ENCODE peak calls at places on chromosomes 3 and 15, in five cellular contexts. One of them, this sample, is unnamed.

GRCh38 chr3:62142696-62143095 is 230.7 kb downstream of the FEZF2 start:
- DNase-seq in K562: no peak
- DNase-seq in GM12878: no peak
- DNase-seq in SK-N-SH: no peak
- DNase-seq in HepG2: no peak
- DNase-seq in this sample: no peak

GRCh38 chr3:46706771-46707582 is 5.8 kb downstream of the TMIE start:
- DNase-seq in K562: no peak
- DNase-seq in GM12878: no peak
- DNase-seq in SK-N-SH: no peak
- DNase-seq in HepG2: no peak
- DNase-seq in this sample: no peak

GRCh38 chr3:56144792-56145191 is 323.5 kb downstream of the ERC2 start:
- DNase-seq in K562: no peak
- DNase-seq in GM12878: no peak
- DNase-seq in SK-N-SH: no peak
- DNase-seq in HepG2: no peak
- DNase-seq in this sample: no peak

GRCh38 chr3:21169858-21170257 is 581.2 kb downstream of the ZNF385D start:
- DNase-seq in K562: no peak
- DNase-seq in GM12878: no peak
- DNase-seq in SK-N-SH: no peak
- DNase-seq in HepG2: no peak
- DNase-seq in this sample: no peak

GRCh38 chr3:120875989-120876388 is 32.0 kb upstream of the STXBP5L start:
- DNase-seq in K562: no peak
- DNase-seq in GM12878: no peak
- DNase-seq in SK-N-SH: no peak
- DNase-seq in HepG2: no peak
- DNase-seq in this sample: no peak

GRCh38 chr3:29381595-29381994 is 100.7 kb downstream of the RBMS3 start:
- DNase-seq in K562: no peak
- DNase-seq in GM12878: no peak
- DNase-seq in SK-N-SH: no peak
- DNase-seq in HepG2: no peak
- DNase-seq in this sample: no peak

GRCh38 chr3:13107661-13108060 is 34.4 kb upstream of the IQSEC1 start:
- DNase-seq in K562: no peak
- DNase-seq in GM12878: no peak
- DNase-seq in SK-N-SH: no peak
- DNase-seq in HepG2: no peak
- DNase-seq in this sample: no peak

GRCh38 chr3:82796765-82797164 is 1035.3 kb upstream of the GBE1 start:
- DNase-seq in K562: no peak
- DNase-seq in GM12878: no peak
- DNase-seq in SK-N-SH: no peak
- DNase-seq in HepG2: no peak
- DNase-seq in this sample: no peak

GRCh38 chr15:55694652-55695150 is 48.3 kb downstream of the PRTG start:
- DNase-seq in K562: no peak
- DNase-seq in GM12878: peak; percentile 48
- DNase-seq in SK-N-SH: no peak
- DNase-seq in HepG2: no peak
- DNase-seq in this sample: no peak

GRCh38 chr3:16239082-16239770 is 25.5 kb downstream of the DPH3 start:
- DNase-seq in K562: no peak
- DNase-seq in GM12878: no peak
- DNase-seq in SK-N-SH: no peak
- DNase-seq in HepG2: no peak
- DNase-seq in this sample: no peak

GRCh38 chr3:108184824-108185223 is 37.4 kb downstream of the IFT57 start:
- DNase-seq in K562: no peak
- DNase-seq in GM12878: no peak
- DNase-seq in SK-N-SH: no peak
- DNase-seq in HepG2: no peak
- DNase-seq in this sample: no peak

GRCh38 chr15:61227269-61228024 is 1.7 kb downstream of the RORA start:
- DNase-seq in K562: no peak
- DNase-seq in GM12878: no peak
- DNase-seq in SK-N-SH: peak; percentile 76
- DNase-seq in HepG2: no peak
- DNase-seq in this sample: no peak

GRCh38 chr15:34325368-34325767 is 12.2 kb downstream of the SLC12A6 start:
- DNase-seq in K562: no peak
- DNase-seq in GM12878: no peak
- DNase-seq in SK-N-SH: no peak
- DNase-seq in HepG2: no peak
- DNase-seq in this sample: no peak

GRCh38 chr3:192515661-192516040 is 211.7 kb downstream of the FGF12 start:
- DNase-seq in K562: no peak
- DNase-seq in GM12878: no peak
- DNase-seq in SK-N-SH: no peak
- DNase-seq in HepG2: no peak
- DNase-seq in this sample: no peak

GRCh38 chr3:41129731-41130130 is 69.6 kb upstream of the CTNNB1 start:
- DNase-seq in K562: no peak
- DNase-seq in GM12878: no peak
- DNase-seq in SK-N-SH: no peak
- DNase-seq in HepG2: no peak
- DNase-seq in this sample: no peak

GRCh38 chr3:101970915-101971314 is 121.6 kb downstream of the NFKBIZ start:
- DNase-seq in K562: no peak
- DNase-seq in GM12878: no peak
- DNase-seq in SK-N-SH: no peak
- DNase-seq in HepG2: no peak
- DNase-seq in this sample: no peak

GRCh38 chr3:3191675-3192480 is 12.4 kb upstream of the CRBN start:
- DNase-seq in K562: peak; percentile 80
- DNase-seq in GM12878: no peak
- DNase-seq in SK-N-SH: no peak
- DNase-seq in HepG2: no peak
- DNase-seq in this sample: no peak

GRCh38 chr3:71069797-71070196 is 513.7 kb downstream of the FOXP1 start:
- DNase-seq in K562: peak; percentile 52
- DNase-seq in GM12878: no peak
- DNase-seq in SK-N-SH: peak; percentile 56
- DNase-seq in HepG2: peak; percentile 64
- DNase-seq in this sample: no peak

GRCh38 chr3:116757310-116757709 is 47.7 kb downstream of the TUSC7 start:
- DNase-seq in K562: no peak
- DNase-seq in GM12878: no peak
- DNase-seq in SK-N-SH: no peak
- DNase-seq in HepG2: no peak
- DNase-seq in this sample: no peak

GRCh38 chr3:196603683-196604082 is 35.2 kb downstream of the FBXO45 start:
- DNase-seq in K562: no peak
- DNase-seq in GM12878: no peak
- DNase-seq in SK-N-SH: no peak
- DNase-seq in HepG2: no peak
- DNase-seq in this sample: no peak

GRCh38 chr3:36172699-36173098 is 207.6 kb upstream of the STAC start:
- DNase-seq in K562: no peak
- DNase-seq in GM12878: no peak
- DNase-seq in SK-N-SH: no peak
- DNase-seq in HepG2: no peak
- DNase-seq in this sample: no peak

GRCh38 chr3:98901032-98901464 is 447 bp downstream of the DCBLD2 start:
- DNase-seq in K562: peak; percentile 40
- DNase-seq in GM12878: no peak
- DNase-seq in SK-N-SH: peak; percentile 77
- DNase-seq in HepG2: peak; percentile 32
- DNase-seq in this sample: peak; percentile 2

GRCh38 chr3:17087509-17087908 is 202.8 kb downstream of the PLCL2 start:
- DNase-seq in K562: no peak
- DNase-seq in GM12878: no peak
- DNase-seq in SK-N-SH: no peak
- DNase-seq in HepG2: no peak
- DNase-seq in this sample: no peak

GRCh38 chr3:9703736-9704342 is at the start of gene CPNE9:
- DNase-seq in K562: no peak
- DNase-seq in GM12878: no peak
- DNase-seq in SK-N-SH: peak; percentile 87
- DNase-seq in HepG2: no peak
- DNase-seq in this sample: no peak

GRCh38 chr15:31148622-31149505 is 47.3 kb upstream of the TRPM1 start:
- DNase-seq in K562: no peak
- DNase-seq in GM12878: no peak
- DNase-seq in SK-N-SH: no peak
- DNase-seq in HepG2: no peak
- DNase-seq in this sample: no peak

GRCh38 chr3:27360113-27361078 is 8.8 kb downstream of the NEK10 start:
- DNase-seq in K562: no peak
- DNase-seq in GM12878: no peak
- DNase-seq in SK-N-SH: no peak
- DNase-seq in HepG2: peak; percentile 99
- DNase-seq in this sample: no peak

GRCh38 chr3:173983353-173983752 is 585.8 kb downstream of the NLGN1 start:
- DNase-seq in K562: no peak
- DNase-seq in GM12878: no peak
- DNase-seq in SK-N-SH: no peak
- DNase-seq in HepG2: no peak
- DNase-seq in this sample: no peak

GRCh38 chr3:123783811-123784210 is 100.3 kb downstream of the MYLK start:
- DNase-seq in K562: no peak
- DNase-seq in GM12878: no peak
- DNase-seq in SK-N-SH: no peak
- DNase-seq in HepG2: no peak
- DNase-seq in this sample: no peak

GRCh38 chr3:38140326-38141172 is 2.1 kb downstream of the MYD88 start:
- DNase-seq in K562: no peak
- DNase-seq in GM12878: no peak
- DNase-seq in SK-N-SH: no peak
- DNase-seq in HepG2: no peak
- DNase-seq in this sample: no peak

GRCh38 chr3:43077261-43077660 is 28.6 kb downstream of the POMGNT2 start:
- DNase-seq in K562: no peak
- DNase-seq in GM12878: no peak
- DNase-seq in SK-N-SH: no peak
- DNase-seq in HepG2: no peak
- DNase-seq in this sample: no peak

GRCh38 chr3:132892956-132893355 is 145.2 kb upstream of the TMEM108 start:
- DNase-seq in K562: no peak
- DNase-seq in GM12878: no peak
- DNase-seq in SK-N-SH: no peak
- DNase-seq in HepG2: no peak
- DNase-seq in this sample: no peak

DNA sequence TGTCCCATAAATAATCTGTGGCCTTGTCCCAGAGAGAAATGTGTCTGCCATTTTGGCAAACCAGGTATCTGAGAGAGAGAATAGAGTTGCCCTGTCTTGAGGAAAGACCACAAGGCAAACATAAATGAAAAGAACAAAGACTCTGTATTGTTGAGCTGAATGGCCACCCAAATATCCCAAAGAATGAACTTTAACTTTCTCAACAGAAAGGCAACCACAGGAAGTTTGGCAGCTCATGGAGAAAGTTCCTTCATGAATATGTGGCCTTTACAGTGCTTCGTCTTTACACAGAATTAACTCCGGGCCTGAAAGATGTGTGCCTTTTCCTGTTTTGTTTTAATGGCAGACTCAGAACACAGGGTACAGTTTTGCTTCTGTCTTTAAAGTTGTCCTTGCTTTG is 41.4 kb upstream of the THBS1 start:
- DNase-seq in K562: no peak
- DNase-seq in GM12878: no peak
- DNase-seq in SK-N-SH: no peak
- DNase-seq in HepG2: no peak
- DNase-seq in this sample: no peak
- TF ChIP-seq REST in K562: no peak
- TF ChIP-seq REST in GM12878: no peak
- TF ChIP-seq REST in SK-N-SH: no peak
- TF ChIP-seq REST in HepG2: no peak
- TF ChIP-seq REST in this sample: no peak

DNA sequence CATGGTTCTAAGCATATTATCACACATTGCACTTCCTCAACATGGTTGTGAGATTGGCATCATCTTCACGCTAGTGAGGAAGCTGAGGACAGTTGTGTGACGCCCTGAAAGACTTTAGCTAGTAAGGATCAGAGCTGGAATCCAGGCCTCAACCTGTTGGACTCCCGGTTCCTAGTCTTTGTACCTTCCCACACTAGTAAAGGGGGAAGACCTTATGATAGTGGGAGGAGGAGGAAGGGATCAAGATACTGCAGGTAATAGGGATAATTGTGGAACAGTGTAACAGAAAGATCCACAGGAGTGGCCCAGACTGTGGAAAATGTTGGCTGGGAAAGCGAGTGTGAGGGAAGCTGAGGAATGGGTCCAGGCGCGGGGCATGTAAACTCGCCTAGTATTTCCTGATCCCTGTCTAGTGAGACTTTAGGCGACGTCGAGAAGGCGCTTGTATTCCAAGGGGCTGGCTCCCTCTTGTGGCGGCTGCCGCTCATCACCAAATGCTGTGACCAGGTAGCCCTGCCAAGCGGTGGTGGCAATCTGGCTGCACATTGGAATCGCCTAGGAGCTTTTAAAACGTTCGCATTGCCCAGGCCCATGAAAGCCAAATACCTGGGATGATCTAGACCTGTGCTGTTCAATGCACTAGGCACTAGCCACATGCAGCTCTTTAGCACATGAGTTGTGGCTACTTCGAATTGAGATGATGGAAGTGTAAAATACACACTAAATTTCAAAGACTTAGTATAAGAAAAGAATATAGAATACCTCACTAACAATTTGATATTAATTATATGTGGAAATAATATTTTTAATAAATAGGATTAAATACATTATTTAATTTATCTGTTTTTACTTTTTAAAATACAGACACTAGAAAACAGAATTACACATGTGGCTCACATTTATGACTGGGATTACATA is 38.8 kb upstream of the CLDN18 start:
- DNase-seq in K562: peak; percentile 54
- DNase-seq in GM12878: no peak
- DNase-seq in SK-N-SH: peak; percentile 72
- DNase-seq in HepG2: peak; percentile 43
- DNase-seq in this sample: peak; percentile 65
- TF ChIP-seq GABPA in K562: no peak
- TF ChIP-seq GABPA in GM12878: no peak
- TF ChIP-seq GABPA in SK-N-SH: no peak
- TF ChIP-seq GABPA in HepG2: no peak
- TF ChIP-seq GABPA in this sample: no peak

DNA sequence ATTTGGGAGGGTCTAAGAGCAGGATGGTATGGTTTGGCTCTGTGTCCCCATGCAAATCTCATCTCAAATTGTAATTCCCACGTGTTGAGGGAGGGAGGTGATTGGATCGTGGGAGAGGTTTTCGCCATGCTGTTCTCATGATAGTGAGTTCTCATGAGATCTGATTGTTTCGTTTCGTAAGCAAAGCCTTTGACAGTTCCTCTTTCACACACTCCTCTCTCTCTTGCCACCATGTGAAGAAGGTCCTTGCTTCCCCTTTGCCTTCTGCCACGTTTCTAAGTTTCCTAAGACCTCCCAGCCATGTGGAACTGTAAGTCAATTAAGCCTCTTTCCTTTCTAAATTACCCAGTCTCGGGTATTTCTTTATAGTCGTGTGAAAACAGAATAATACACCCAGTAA is 553.7 kb downstream of the TAFA4 start:
- DNase-seq in K562: no peak
- DNase-seq in GM12878: no peak
- DNase-seq in SK-N-SH: no peak
- DNase-seq in HepG2: no peak
- DNase-seq in this sample: peak; percentile 34
- TF ChIP-seq REST in K562: no peak
- TF ChIP-seq REST in GM12878: no peak
- TF ChIP-seq REST in SK-N-SH: no peak
- TF ChIP-seq REST in HepG2: no peak
- TF ChIP-seq REST in this sample: no peak

GRCh38 chr15:74878273-74878672 is 5.1 kb upstream of the SCAMP2 start:
- DNase-seq in K562: no peak
- DNase-seq in GM12878: no peak
- DNase-seq in SK-N-SH: no peak
- DNase-seq in HepG2: no peak
- DNase-seq in this sample: no peak
- TF ChIP-seq GABPA in K562: no peak
- TF ChIP-seq GABPA in GM12878: no peak
- TF ChIP-seq GABPA in SK-N-SH: no peak
- TF ChIP-seq GABPA in HepG2: no peak
- TF ChIP-seq GABPA in this sample: no peak